ENCODE peak calls at places on chromosomes 5 and 9, in seven cellular contexts. H is smooth muscle cell of the brain vasculature, V is T-helper 9 cell, F is GDM1, B is ELR, M is renal cortical epithelial cell, L is nucleus accumbens. K is an unnamed sample.

GRCh38 chr9:18896531-18897179 is 136.4 kb downstream of the SAXO1 start:
- DNase-seq in V (no peak), B (peak), M (no peak), L (no peak), H (no peak), F (no peak), K (no peak)

GRCh38 chr5:134236820-134237219 is 10.9 kb upstream of the PPP2CA start:
- DNase-seq in V (no peak), L (no peak), H (no peak), F (no peak), B (no peak), M (no peak), K (no peak)

GRCh38 chr9:93309889-93310425 is 126.0 kb downstream of the WNK2 start:
- DNase-seq in H (no peak), F (no peak), B (no peak), V (no peak), M (no peak), L (no peak), K (no peak)

GRCh38 chr9:19938990-19939736 is 150.3 kb upstream of the SLC24A2 start:
- DNase-seq in F (no peak), M (no peak), H (no peak), B (peak), L (no peak), V (no peak), K (no peak)

GRCh38 chr9:112552229-112553050 is 65.8 kb downstream of the KIAA1958 start:
- DNase-seq in B (no peak), V (no peak), F (no peak), H (no peak), L (no peak), M (no peak), K (no peak)

GRCh38 chr9:115369322-115369957 is 251.5 kb upstream of the TNC start:
- DNase-seq in M (no peak), L (no peak), F (no peak), H (peak), V (no peak), B (peak), K (no peak)

GRCh38 chr5:135027699-135028615 is 6.1 kb downstream of the PITX1 start:
- DNase-seq in V (no peak), L (no peak), M (no peak), H (no peak), B (no peak), F (no peak), K (no peak)

GRCh38 chr5:2093859-2094615 is 211.3 kb upstream of the IRX4 start:
- DNase-seq in M (peak), V (no peak), L (no peak), F (no peak), H (peak), B (peak), K (no peak)

GRCh38 chr5:159620853-159621540 is 290.7 kb upstream of the IL12B start:
- DNase-seq in B (no peak), L (no peak), H (no peak), M (no peak), F (no peak), V (no peak), K (no peak)